ENCODE peak calls at places on chromosomes 3 and 15, in six cellular contexts. V, E, J, B, T and W are unnamed samples.

GRCh38 chr3:23431759-23432158 is 228.6 kb downstream of the UBE2E2 start:
- DNase-seq in B (no peak), E (no peak), V (no peak), T (no peak), J (no peak), W (no peak)

GRCh38 chr15:68802373-68802772 is 18.3 kb downstream of the ANP32A start:
- DNase-seq in T (no peak), B (no peak), J (no peak), V (no peak), E (no peak), W (no peak)

GRCh38 chr3:79521221-79521848 is 246.5 kb downstream of the ROBO1 start:
- DNase-seq in V (no peak), T (peak; percentile 22), J (no peak), E (no peak), B (peak; percentile 84), W (peak; percentile 27)

GRCh38 chr3:14278799-14279705 is 100.4 kb downstream of the LSM3 start:
- DNase-seq in J (no peak), B (no peak), T (no peak), V (no peak), E (no peak), W (no peak)

GRCh38 chr15:88695046-88695445 is 56.2 kb downstream of the ISG20 start:
- DNase-seq in J (no peak), V (no peak), E (no peak), T (peak; percentile 39), B (no peak), W (no peak)

GRCh38 chr3:100370751-100371150 is 30.1 kb downstream of the TOMM70 start:
- DNase-seq in E (no peak), J (no peak), V (no peak), T (no peak), B (peak; percentile 11), W (no peak)

GRCh38 chr3:188262913-188263683 is 109.1 kb downstream of the LPP start:
- DNase-seq in V (no peak), B (peak; percentile 96), E (no peak), J (no peak), T (peak; percentile 95), W (no peak)

GRCh38 chr3:149216195-149216869 is 5.3 kb downstream of the CP start:
- DNase-seq in V (no peak), E (no peak), B (no peak), T (peak; percentile 71), J (no peak), W (no peak)

GRCh38 chr3:30617069-30617468 is 10.7 kb downstream of the TGFBR2 start:
- DNase-seq in J (no peak), E (no peak), B (no peak), T (no peak), V (no peak), W (no peak)

GRCh38 chr15:88449581-88449980 is 17.6 kb downstream of the MRPL46 start:
- DNase-seq in B (no peak), V (no peak), T (no peak), E (no peak), J (no peak), W (no peak)

GRCh38 chr15:83871808-83872559 is 218.1 kb downstream of the ADAMTSL3 start:
- DNase-seq in T (peak; percentile 21), E (no peak), V (no peak), B (peak; percentile 62), J (no peak), W (no peak)

GRCh38 chr15:101207867-101208288 is 44.0 kb downstream of the CHSY1 start:
- DNase-seq in J (no peak), V (no peak), T (peak; percentile 65), B (peak; percentile 13), E (no peak), W (no peak)

GRCh38 chr15:85044251-85044853 is 62.7 kb downstream of the PDE8A start:
- DNase-seq in T (peak; percentile 70), E (no peak), V (peak; percentile 13), B (peak; percentile 69), J (no peak), W (peak; percentile 35)

GRCh38 chr3:100756441-100756840 is 47.1 kb downstream of the TFG start:
- DNase-seq in J (no peak), T (no peak), E (no peak), B (no peak), V (no peak), W (no peak)

GRCh38 chr3:107752202-107752990 is 229.6 kb downstream of the BBX start:
- DNase-seq in T (peak; percentile 25), J (no peak), E (no peak), B (peak; percentile 60), V (no peak), W (peak; percentile 7)

GRCh38 chr15:48560321-48561051 is 85.0 kb downstream of the FBN1 start:
- DNase-seq in E (no peak), T (no peak), B (no peak), J (no peak), V (no peak), W (no peak)

GRCh38 chr3:13860001-13860400 is 19.9 kb downstream of the WNT7A start:
- DNase-seq in B (no peak), V (no peak), E (no peak), J (no peak), T (no peak), W (no peak)

GRCh38 chr15:23566070-23567050 is 886 bp downstream of the MKRN3 start:
- DNase-seq in B (peak; percentile 68), T (peak; percentile 71), E (no peak), J (peak; percentile 16), V (peak; percentile 7), W (no peak)

GRCh38 chr15:90598679-90599078 is 69.0 kb downstream of the CRTC3 start:
- DNase-seq in B (no peak), E (no peak), T (no peak), V (no peak), J (no peak), W (no peak)

GRCh38 chr3:96843505-96844203 is 29.3 kb downstream of the EPHA6 start:
- DNase-seq in J (no peak), V (no peak), B (no peak), T (no peak), E (no peak), W (no peak)

GRCh38 chr3:61612211-61612995 is 51.0 kb downstream of the PTPRG start:
- DNase-seq in B (no peak), J (no peak), T (peak; percentile 38), E (no peak), V (no peak), W (no peak)

GRCh38 chr3:22319446-22319845 is 568.4 kb upstream of the ZNF385D start:
- DNase-seq in J (no peak), T (no peak), V (no peak), E (no peak), B (peak; percentile 37), W (no peak)

GRCh38 chr3:5071061-5071460 is 51.0 kb upstream of the ARL8B start:
- DNase-seq in B (no peak), T (peak; percentile 65), V (no peak), J (no peak), E (no peak), W (no peak)

GRCh38 chr3:107523361-107524213 is 825 bp downstream of the BBX start:
- DNase-seq in B (peak; percentile 43), T (peak; percentile 72), J (peak; percentile 51), V (no peak), E (no peak), W (no peak)

GRCh38 chr15:83717010-83717409 is 63.1 kb downstream of the ADAMTSL3 start:
- DNase-seq in V (no peak), J (no peak), E (no peak), T (no peak), B (no peak), W (no peak)

GRCh38 chr3:59545369-59545768 is 495.5 kb upstream of the CFAP20DC start:
- DNase-seq in T (peak; percentile 82), B (no peak), E (no peak), J (no peak), V (no peak), W (no peak)

GRCh38 chr3:12854550-12854949 is 13.2 kb upstream of the RPL32 start:
- DNase-seq in V (no peak), E (no peak), T (no peak), J (no peak), B (no peak), W (no peak)

GRCh38 chr3:134527037-134527436 is 41.2 kb downstream of the CEP63 start:
- DNase-seq in E (no peak), T (no peak), V (no peak), B (no peak), J (no peak), W (peak; percentile 48)

GRCh38 chr3:135310317-135310716 is 515.3 kb downstream of the EPHB1 start:
- DNase-seq in T (peak; percentile 18), E (no peak), J (no peak), V (no peak), B (peak; percentile 73), W (no peak)

GRCh38 chr15:96870510-96871039 is 540.1 kb downstream of the NR2F2 start:
- DNase-seq in B (no peak), E (no peak), J (no peak), V (no peak), T (no peak), W (no peak)

GRCh38 chr15:94671845-94672524 is 440.6 kb downstream of the MCTP2 start:
- DNase-seq in V (no peak), T (no peak), J (no peak), B (peak; percentile 9), E (no peak), W (peak; percentile 33)

GRCh38 chr3:127053979-127054378 is 71.1 kb downstream of the PLXNA1 start:
- DNase-seq in V (no peak), J (no peak), T (no peak), B (no peak), E (no peak), W (no peak)

GRCh38 chr3:38616111-38616510 is 33.4 kb downstream of the SCN5A start:
- DNase-seq in E (no peak), V (no peak), J (no peak), T (no peak), B (no peak), W (no peak)

GRCh38 chr3:33915796-33916589 is 117.6 kb downstream of the PDCD6IP start:
- DNase-seq in E (peak; percentile 44), J (peak; percentile 25), T (peak; percentile 43), B (peak; percentile 13), V (no peak), W (no peak)